ENCODE peak calls at places on chromosomes 11 and 22, in four cellular contexts. L is HCT116, W is H1, R is GM23338. S is an unnamed sample.

GRCh38 chr11:12164061-12165014 is 53.9 kb downstream of the MICAL2 start:
- DNase-seq in L (peak; percentile 93), W (no peak), R (peak; percentile 16), S (peak; percentile 99)

GRCh38 chr22:32665676-32666075 is 135.8 kb upstream of the TIMP3 start:
- DNase-seq in L (no peak), W (no peak), R (no peak), S (peak; percentile 18)

GRCh38 chr11:86043765-86044534 is 24.9 kb downstream of the PICALM start:
- DNase-seq in L (no peak), W (no peak), R (no peak), S (no peak)

GRCh38 chr11:35951659-35952058 is 7.8 kb downstream of the LDLRAD3 start:
- DNase-seq in L (no peak), W (no peak), R (no peak), S (no peak)

GRCh38 chr22:19958083-19959042 is 16.7 kb upstream of the TXNRD2 start:
- DNase-seq in L (no peak), W (no peak), R (no peak), S (peak; percentile 21)

GRCh38 chr11:125170001-125170405 is 5.5 kb downstream of the PKNOX2 start:
- DNase-seq in L (no peak), W (no peak), R (peak; percentile 30), S (no peak)

GRCh38 chr11:96464695-96465307 is 75.0 kb downstream of the JRKL start:
- DNase-seq in L (peak; percentile 67), W (no peak), R (peak; percentile 94), S (peak; percentile 57)

GRCh38 chr11:35347921-35348331 is 71.4 kb downstream of the SLC1A2 start:
- DNase-seq in L (no peak), W (no peak), R (no peak), S (peak; percentile 29)

GRCh38 chr22:35480143-35480542 is 60.5 kb upstream of the RASD2 start:
- DNase-seq in L (no peak), W (no peak), R (no peak), S (peak; percentile 62)

GRCh38 chr11:134071306-134071705 is 2.4 kb downstream of the JAM3 start:
- DNase-seq in L (no peak), W (no peak), R (no peak), S (no peak)

GRCh38 chr11:134071766-134072403 is 3.0 kb downstream of the JAM3 start:
- DNase-seq in L (no peak), W (no peak), R (peak; percentile 40), S (no peak)

GRCh38 chr11:134068829-134069425 is at the start of gene JAM3:
- DNase-seq in L (no peak), W (peak; percentile 99), R (peak; percentile 96), S (peak; percentile 85)

GRCh38 chr11:134069426-134069921 is 602 bp downstream of the JAM3 start:
- DNase-seq in L (no peak), W (no peak), R (peak; percentile 70), S (no peak)

GRCh38 chr11:134069996-134070845 is 1.3 kb downstream of the JAM3 start:
- DNase-seq in L (no peak), W (no peak), R (no peak), S (no peak)
- TF ChIP-seq EZH2 in L (no peak), W (no peak), R (no peak), S (no peak)

GRCh38 chr11:58003036-58003435 is 20.6 kb upstream of the OR9Q1 start:
- DNase-seq in L (no peak), W (no peak), R (no peak), S (no peak)

GRCh38 chr11:58003591-58003990 is 20.1 kb upstream of the OR9Q1 start:
- DNase-seq in L (no peak), W (no peak), R (no peak), S (no peak)

GRCh38 chr11:58004664-58005063 is 19.0 kb upstream of the OR9Q1 start:
- DNase-seq in L (no peak), W (no peak), R (no peak), S (no peak)

GRCh38 chr11:58011771-58012170 is 11.9 kb upstream of the OR9Q1 start:
- DNase-seq in L (no peak), W (no peak), R (no peak), S (no peak)

DNA sequence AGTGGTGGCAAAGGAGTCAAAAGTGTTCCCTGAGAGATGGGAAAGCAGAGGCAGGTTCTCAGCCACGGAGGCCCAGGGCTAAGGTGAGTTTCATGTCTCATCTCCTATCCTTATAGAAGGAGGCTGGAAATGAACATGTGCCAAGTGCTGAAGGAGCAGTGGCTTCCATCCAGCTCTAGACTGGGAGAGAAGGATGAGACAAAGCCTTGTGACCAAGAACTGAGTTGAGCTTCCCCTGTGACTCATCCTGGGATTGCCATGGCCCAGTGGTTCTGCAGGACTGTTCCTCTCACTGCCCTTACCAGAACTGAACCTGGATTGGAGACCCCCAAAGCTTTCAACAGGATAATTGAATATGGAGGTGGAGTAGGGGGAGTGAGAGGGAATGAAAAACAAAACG is 16.7 kb upstream of the OR9Q1 start:
- DNase-seq in L (no peak), W (no peak), R (no peak), S (peak; percentile 29)
- H2AFZ ChIP-seq in L (no peak overlapping the region), W (peak overlapping the region; percentile 92), R (peak overlapping the region; percentile 49), S (no peak overlapping the region)

GRCh38 chr22:50603511-50604255 is 3.1 kb downstream of the MAPK8IP2 start:
- DNase-seq in L (no peak), W (no peak), R (peak; percentile 60), S (no peak)

GRCh38 chr22:50600541-50600940 is at the start of gene MAPK8IP2:
- DNase-seq in L (no peak), W (peak; percentile 49), R (no peak), S (no peak)

GRCh38 chr22:50600967-50601668 is 525 bp downstream of the MAPK8IP2 start:
- DNase-seq in L (no peak), W (peak; percentile 60), R (no peak), S (no peak)

GRCh38 chr22:50601669-50602337 is 1.2 kb downstream of the MAPK8IP2 start:
- DNase-seq in L (no peak), W (peak; percentile 47), R (no peak), S (no peak)

DNA sequence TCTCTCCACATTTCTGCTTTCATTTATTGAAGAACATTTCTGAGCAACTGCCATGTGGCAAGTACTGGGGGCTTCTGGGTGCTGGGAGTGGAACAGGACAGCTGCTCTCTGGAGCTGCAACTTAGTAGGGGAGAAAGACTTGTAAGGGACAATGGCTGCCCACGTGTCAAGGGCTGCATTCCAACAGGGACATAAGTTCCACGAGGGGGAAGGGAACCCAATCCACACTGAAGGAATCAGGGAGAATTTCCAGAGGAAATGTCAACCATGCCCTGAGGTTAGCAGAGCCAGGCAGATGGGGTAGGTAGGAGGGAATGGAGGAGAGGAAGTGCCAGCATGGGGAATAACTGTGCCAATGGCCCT is 1.7 kb downstream of the MAPK8IP2 start:
- DNase-seq in L (no peak), W (no peak), R (no peak), S (no peak)
- TF ChIP-seq EZH2 in L (no peak), W (no peak), R (peak; percentile 40), S (no peak)

GRCh38 chr11:31873115-31873514 is 62.0 kb upstream of the PAX6 start:
- DNase-seq in L (no peak), W (no peak), R (no peak), S (no peak)

GRCh38 chr11:31872074-31872440 is 60.9 kb upstream of the PAX6 start:
- DNase-seq in L (no peak), W (no peak), R (no peak), S (no peak)

GRCh38 chr11:31874631-31875191 is 63.6 kb upstream of the PAX6 start:
- DNase-seq in L (no peak), W (no peak), R (no peak), S (no peak)

GRCh38 chr11:31871310-31872073 is 60.4 kb upstream of the PAX6 start:
- DNase-seq in L (no peak), W (no peak), R (no peak), S (no peak)

GRCh38 chr11:31870609-31871309 is 59.6 kb upstream of the PAX6 start:
- DNase-seq in L (peak; percentile 48), W (peak; percentile 84), R (peak; percentile 95), S (peak; percentile 20)
- H2AFZ ChIP-seq in L (peak overlapping the region; percentile 65), W (peak overlapping the region; percentile 42), R (no peak overlapping the region), S (peak overlapping the region; percentile 6)